ENCODE peak calls at places on chromosomes 6 and 20, in five cellular contexts. O is WERI-Rb-1, V is fibroblast of lung, Q is body of pancreas, J is sigmoid colon. I is an unnamed sample.

GRCh38 chr6:149717588-149718458 is at the start of gene LATS1:
- DNase-seq in V (peak), O (peak), Q (peak), J (peak), I (peak)

GRCh38 chr6:111566873-111567517 is 38.7 kb downstream of the TRAF3IP2 start:
- DNase-seq in Q (no peak), J (no peak), O (no peak), V (peak), I (no peak)

GRCh38 chr6:147972436-147972835 is 370.2 kb upstream of the SASH1 start:
- DNase-seq in V (peak), O (no peak), J (no peak), Q (no peak), I (no peak)

GRCh38 chr6:43186706-43187105 is 4.7 kb downstream of the CUL9 start:
- DNase-seq in V (no peak), O (no peak), Q (no peak), J (peak), I (no peak)

GRCh38 chr6:44113396-44113795 is 13.9 kb downstream of the MRPL14 start:
- DNase-seq in J (no peak), Q (no peak), O (no peak), V (no peak), I (no peak)

GRCh38 chr6:91033964-91034363 is 447.1 kb upstream of the MAP3K7 start:
- DNase-seq in V (no peak), J (no peak), O (no peak), Q (no peak), I (no peak)

GRCh38 chr6:100160913-100161312 is 166.9 kb upstream of the MCHR2 start:
- DNase-seq in J (no peak), V (no peak), Q (no peak), O (no peak), I (no peak)

GRCh38 chr20:32636278-32636677 is 37.5 kb downstream of the C20orf203 start:
- DNase-seq in V (peak), Q (no peak), J (no peak), O (peak), I (no peak)

GRCh38 chr6:131063028-131063763 is at the start of gene EPB41L2:
- DNase-seq in O (peak), J (peak), V (peak), Q (peak), I (peak)

GRCh38 chr6:111928139-111928538 is 54.9 kb upstream of the FYN start:
- DNase-seq in J (no peak), V (no peak), Q (no peak), O (no peak), I (no peak)

GRCh38 chr20:6882911-6883310 is 115.4 kb downstream of the BMP2 start:
- DNase-seq in V (peak), J (no peak), O (no peak), Q (no peak), I (no peak)

GRCh38 chr6:81834141-81834621 is 81.7 kb upstream of the TENT5A start:
- DNase-seq in O (no peak), Q (peak), V (peak), J (no peak), I (no peak)

GRCh38 chr6:159982726-159983506 is 14.0 kb downstream of the IGF2R start:
- DNase-seq in V (peak), Q (no peak), J (no peak), O (no peak), I (no peak)

GRCh38 chr6:13528777-13529343 is 41.5 kb upstream of the GFOD1 start:
- DNase-seq in O (no peak), J (no peak), Q (no peak), V (no peak), I (no peak)

GRCh38 chr6:149176971-149177667 is 140.4 kb upstream of the TAB2 start:
- DNase-seq in Q (peak), V (no peak), O (no peak), J (no peak), I (no peak)

GRCh38 chr6:78489874-78490273 is 377.5 kb upstream of the IRAK1BP1 start:
- DNase-seq in V (peak), Q (no peak), O (no peak), J (no peak), I (no peak)

GRCh38 chr20:53488779-53489272 is 104.8 kb downstream of the ZNF217 start:
- DNase-seq in V (no peak), Q (no peak), O (no peak), J (no peak), I (no peak)

GRCh38 chr20:50645253-50646068 is 45.9 kb downstream of the RIPOR3 start:
- DNase-seq in Q (peak), O (peak), J (peak), V (peak), I (no peak)

GRCh38 chr20:51938557-51939324 is 136.4 kb upstream of the SALL4 start:
- DNase-seq in O (no peak), J (no peak), V (no peak), Q (no peak), I (no peak)

GRCh38 chr6:157551041-157551832 is 170.2 kb downstream of the ZDHHC14 start:
- DNase-seq in V (no peak), J (no peak), Q (no peak), O (no peak), I (no peak)

GRCh38 chr20:56181593-56181992 is 66.9 kb upstream of the MC3R start:
- DNase-seq in V (no peak), Q (no peak), O (no peak), J (no peak), I (no peak)

GRCh38 chr6:43143235-43144124 is 27.6 kb upstream of the SRF start:
- DNase-seq in Q (peak), O (peak), V (peak), J (peak), I (no peak)

GRCh38 chr20:34299925-34300806 is 3.0 kb downstream of the AHCY start:
- DNase-seq in J (no peak), V (no peak), O (no peak), Q (no peak), I (peak)

GRCh38 chr20:23157741-23158140 is 71.6 kb upstream of the CD93 start:
- DNase-seq in V (peak), Q (no peak), J (no peak), O (no peak), I (no peak)

GRCh38 chr20:44342240-44342639 is 5.4 kb downstream of the R3HDML start:
- DNase-seq in V (peak), Q (no peak), J (no peak), O (no peak), I (no peak)

GRCh38 chr20:56626367-56627121 is 2.6 kb upstream of the TFAP2C start:
- DNase-seq in Q (peak), O (no peak), J (peak), V (peak), I (no peak)

GRCh38 chr6:143060806-143061596 is at the start of gene AIG1:
- DNase-seq in Q (no peak), V (no peak), O (peak), J (no peak), I (no peak)

GRCh38 chr6:9621276-9621675 is 793.6 kb downstream of the TFAP2A start:
- DNase-seq in O (no peak), J (no peak), V (peak), Q (no peak), I (no peak)

GRCh38 chr6:161010418-161010817 is 18.8 kb downstream of the MAP3K4 start:
- DNase-seq in V (peak), O (no peak), J (no peak), Q (no peak), I (no peak)

GRCh38 chr6:112877134-112878100 is 530.3 kb downstream of the RFPL4B start:
- DNase-seq in J (no peak), Q (no peak), O (no peak), V (peak), I (no peak)

GRCh38 chr6:36631326-36632046 is 37.3 kb downstream of the SRSF3 start:
- DNase-seq in J (no peak), Q (no peak), V (no peak), O (no peak), I (no peak)

GRCh38 chr6:50846109-50846859 is 27.6 kb downstream of the TFAP2B start:
- DNase-seq in V (no peak), J (no peak), Q (no peak), O (no peak), I (no peak)
- H3K4me3 ChIP-seq in V (no peak), J (no peak), Q (no peak), O (no peak), I (no peak)

DNA sequence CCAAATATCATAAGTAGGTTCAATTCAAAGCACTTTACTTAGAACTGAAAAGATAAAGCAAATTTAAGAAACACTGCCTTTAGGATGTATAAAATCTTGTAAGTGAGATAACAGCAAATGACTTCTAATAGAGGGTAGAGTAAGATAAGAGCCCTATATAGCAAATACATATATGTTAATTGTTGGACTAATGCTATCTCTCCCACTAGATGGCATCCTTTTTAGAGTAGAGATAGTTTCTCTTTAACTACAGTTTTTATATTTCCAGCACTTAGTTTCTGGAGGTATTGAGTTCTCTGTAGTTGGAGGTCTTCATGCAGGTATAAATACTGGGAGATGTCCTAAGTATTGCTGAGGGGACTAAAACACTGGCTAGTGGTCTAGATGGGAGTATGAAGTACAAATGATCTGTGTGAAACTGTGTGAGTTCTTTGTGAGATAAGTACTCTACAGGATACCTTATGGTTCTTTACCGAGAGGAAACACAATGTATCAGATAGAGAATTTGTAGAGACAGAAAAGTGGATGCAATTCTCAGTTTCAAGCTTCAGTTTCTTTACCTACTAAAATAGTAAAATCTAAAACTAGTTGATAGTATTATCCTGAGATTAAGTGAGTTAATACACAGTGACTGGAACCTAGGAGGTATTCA is 399.3 kb downstream of the KHDRBS2 start:
- DNase-seq in Q (no peak), V (no peak), O (no peak), J (no peak), I (peak)
- TF ChIP-seq CTCF in Q (no peak), V (no peak), O (no peak), J (no peak), I (peak)

GRCh38 chr20:63178889-63179751 is 36.8 kb downstream of the YTHDF1 start:
- DNase-seq in J (no peak), V (no peak), O (peak), Q (peak), I (no peak)
- H3K4me3 ChIP-seq in J (peak), V (no peak), O (peak), Q (no peak), I (no peak)

GRCh38 chr6:73797861-73798260 is 101.9 kb downstream of the CD109 start:
- DNase-seq in J (no peak), O (no peak), V (no peak), Q (no peak), I (no peak)

GRCh38 chr6:73800997-73801396 is 105.0 kb downstream of the CD109 start:
- DNase-seq in Q (no peak), J (no peak), O (no peak), V (no peak), I (no peak)

GRCh38 chr6:73801652-73802268 is 105.8 kb downstream of the CD109 start:
- DNase-seq in O (no peak), Q (no peak), J (no peak), V (no peak), I (no peak)

GRCh38 chr6:73796881-73797280 is 100.9 kb downstream of the CD109 start:
- DNase-seq in J (no peak), O (no peak), Q (no peak), V (no peak), I (no peak)

DNA sequence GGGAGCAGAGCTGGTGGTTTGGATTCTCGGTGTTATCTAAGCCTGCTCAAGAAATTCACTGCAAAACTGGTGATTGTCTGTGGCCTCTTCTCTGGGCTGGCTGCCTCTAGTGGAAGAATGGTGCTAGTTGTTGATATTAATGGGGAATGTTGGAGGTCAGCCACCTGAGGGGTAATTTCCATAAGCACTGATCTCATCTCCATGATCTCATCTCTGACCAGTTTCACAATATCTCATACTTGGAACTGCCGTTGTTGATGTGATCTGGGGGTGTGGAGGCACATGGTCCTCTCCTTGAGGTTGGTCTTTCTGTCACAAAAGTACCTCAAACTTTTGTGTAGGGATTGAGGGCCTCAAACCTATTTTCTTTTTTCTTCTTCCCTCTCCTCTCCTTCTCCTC is 102.6 kb downstream of the CD109 start:
- DNase-seq in O (no peak), J (peak), V (peak), Q (peak), I (peak)
- TF ChIP-seq CTCF in O (no peak), J (no peak), V (peak), Q (no peak), I (peak)

GRCh38 chr6:67506352-67506751 is 1128.7 kb upstream of the ADGRB3 start:
- DNase-seq in V (no peak), J (no peak), O (no peak), Q (no peak), I (no peak)

GRCh38 chr6:67496191-67496590 is 1138.9 kb upstream of the ADGRB3 start:
- DNase-seq in V (no peak), Q (no peak), J (no peak), O (no peak), I (no peak)

GRCh38 chr6:67497749-67498148 is 1137.3 kb upstream of the ADGRB3 start:
- DNase-seq in Q (no peak), J (no peak), V (no peak), O (no peak), I (no peak)

GRCh38 chr6:67501738-67502137 is 1133.3 kb upstream of the ADGRB3 start:
- DNase-seq in Q (no peak), J (no peak), V (no peak), O (no peak), I (no peak)
- H3K4me3 ChIP-seq in Q (no peak), J (no peak), V (no peak), O (no peak), I (no peak)

I was measured in LNCaP clone FGC.